ENCODE peak calls at places on chromosomes 16 and 17, in four cellular contexts. M is foreskin fibroblast; L is PC-9; G is effector CD4-positive, alpha-beta T cell. Y is an unnamed sample.

GRCh38 chr16:24015923-24016322 is 180.1 kb downstream of the PRKCB start:
- DNase-seq in M (no peak), L (no peak), G (no peak), Y (no peak)

GRCh38 chr17:70987867-70988340 is 818.6 kb downstream of the KCNJ2 start:
- DNase-seq in M (no peak), L (no peak), G (no peak), Y (no peak)

GRCh38 chr17:5468075-5468473 is 708 bp downstream of the DHX33 start:
- DNase-seq in M (no peak), L (no peak), G (no peak), Y (no peak)

GRCh38 chr17:51630101-51630671 is 369.8 kb downstream of the UTP18 start:
- DNase-seq in M (no peak), L (no peak), G (no peak), Y (no peak)

GRCh38 chr17:77593081-77593480 is 365.4 kb upstream of the TNRC6C start:
- DNase-seq in M (no peak), L (no peak), G (no peak), Y (no peak)

GRCh38 chr16:88681709-88682451 is 4.4 kb downstream of the SNAI3 start:
- DNase-seq in M (no peak), L (no peak), G (peak), Y (peak)

GRCh38 chr16:1645914-1646525 is 32.1 kb upstream of the JPT2 start:
- DNase-seq in M (peak), L (peak), G (no peak), Y (no peak)

GRCh38 chr17:61594294-61594825 is 3.3 kb upstream of the NACA2 start:
- DNase-seq in M (no peak), L (no peak), G (no peak), Y (no peak)

GRCh38 chr17:49691086-49691676 is 13.3 kb upstream of the SPOP start:
- DNase-seq in M (no peak), L (no peak), G (no peak), Y (no peak)

GRCh38 chr16:11389631-11390565 is 44.6 kb downstream of the RMI2 start:
- DNase-seq in M (no peak), L (no peak), G (no peak), Y (no peak)

GRCh38 chr17:19024101-19025078 is 19.8 kb upstream of the FAM83G start:
- DNase-seq in M (no peak), L (no peak), G (no peak), Y (peak)

GRCh38 chr17:36608794-36609497 is 7.6 kb downstream of the MRM1 start:
- DNase-seq in M (peak), L (no peak), G (no peak), Y (no peak)

GRCh38 chr16:3007957-3008748 is 4.6 kb upstream of the CLDN9 start:
- DNase-seq in M (no peak), L (no peak), G (no peak), Y (no peak)

GRCh38 chr16:11481987-11482386 is 104.7 kb downstream of the LITAF start:
- DNase-seq in M (peak), L (no peak), G (no peak), Y (no peak)